ENCODE peak calls at places on chromosomes 3 and 15, in four cellular contexts. E, P, I and J are unnamed samples.
A peak's percentile ranks its signal among the peaks of the same experiment; 100 is the strongest.

GRCh38 chr3:128486692-128487537 is 6.1 kb downstream of the GATA2 start:
- DNase-seq in E (no peak), P (no peak), I (no peak), J (no peak)

GRCh38 chr3:127419641-127420354 is 132.0 kb upstream of the PRR20G start:
- DNase-seq in E (no peak), P (no peak), I (no peak), J (no peak)

GRCh38 chr3:100988080-100988479 is 5.1 kb downstream of the ABI3BP start:
- DNase-seq in E (no peak), P (no peak), I (no peak), J (no peak)

GRCh38 chr3:81245043-81245442 is 516.4 kb downstream of the GBE1 start:
- DNase-seq in E (no peak), P (no peak), I (no peak), J (no peak)

GRCh38 chr3:61783993-61784718 is 222.8 kb downstream of the PTPRG start:
- DNase-seq in E (no peak), P (no peak), I (no peak), J (no peak)

GRCh38 chr3:84439476-84439875 is 519.3 kb upstream of the CADM2 start:
- DNase-seq in E (no peak), P (no peak), I (no peak), J (no peak)

GRCh38 chr15:57377478-57377847 is 1.2 kb downstream of the CGNL1 start:
- DNase-seq in E (no peak), P (no peak), I (no peak), J (no peak)

GRCh38 chr15:78454992-78455391 is 17.0 kb downstream of the IREB2 start:
- DNase-seq in E (no peak), P (no peak), I (no peak), J (no peak)

GRCh38 chr3:187368765-187369450 is 723 bp downstream of the RTP4 start:
- DNase-seq in E (no peak), P (no peak), I (no peak), J (no peak)

GRCh38 chr3:16060358-16060852 is 114.1 kb upstream of the GALNT15 start:
- DNase-seq in E (no peak), P (peak; percentile 85), I (peak; percentile 95), J (peak; percentile 92)

GRCh38 chr3:89426060-89426459 is 318.6 kb downstream of the EPHA3 start:
- DNase-seq in E (no peak), P (no peak), I (no peak), J (no peak)

GRCh38 chr15:71151061-71151460 is 35.8 kb downstream of the THSD4 start:
- DNase-seq in E (no peak), P (no peak), I (no peak), J (no peak)

GRCh38 chr15:96416934-96417759 is 86.6 kb downstream of the NR2F2 start:
- DNase-seq in E (no peak), P (no peak), I (no peak), J (no peak)

GRCh38 chr15:60507596-60508424 is 28.9 kb upstream of the ICE2 start:
- DNase-seq in E (peak; percentile 50), P (peak; percentile 67), I (no peak), J (peak; percentile 44)

GRCh38 chr15:27771892-27772291 is 327.2 kb downstream of the OCA2 start:
- DNase-seq in E (no peak), P (no peak), I (no peak), J (no peak)

GRCh38 chr3:2268779-2269178 is 170.1 kb downstream of the CNTN4 start:
- DNase-seq in E (no peak), P (no peak), I (no peak), J (no peak)

GRCh38 chr3:8282541-8283165 is 219.0 kb upstream of the LMCD1 start:
- DNase-seq in E (no peak), P (no peak), I (no peak), J (no peak)

GRCh38 chr3:37053337-37053736 is 60.0 kb downstream of the MLH1 start:
- DNase-seq in E (no peak), P (no peak), I (no peak), J (no peak)

GRCh38 chr15:66006986-66007385 is 137.7 kb downstream of the RAB11A start:
- DNase-seq in E (no peak), P (no peak), I (no peak), J (no peak)

GRCh38 chr3:187211532-187212274 is 14.4 kb downstream of the RTP1 start:
- DNase-seq in E (no peak), P (no peak), I (no peak), J (no peak)

GRCh38 chr3:66110840-66111239 is 72.1 kb upstream of the MAGI1 start:
- DNase-seq in E (peak; percentile 20), P (no peak), I (no peak), J (no peak)

GRCh38 chr3:118772036-118773030 is 262.3 kb downstream of the IGSF11 start:
- DNase-seq in E (no peak), P (no peak), I (no peak), J (no peak)

GRCh38 chr3:137065381-137065780 is 107.6 kb downstream of the IL20RB start:
- DNase-seq in E (no peak), P (no peak), I (no peak), J (no peak)

GRCh38 chr3:137066092-137066491 is 108.3 kb downstream of the IL20RB start:
- DNase-seq in E (no peak), P (no peak), I (no peak), J (no peak)

GRCh38 chr3:137062250-137062649 is 104.5 kb downstream of the IL20RB start:
- DNase-seq in E (no peak), P (no peak), I (no peak), J (no peak)

DNA sequence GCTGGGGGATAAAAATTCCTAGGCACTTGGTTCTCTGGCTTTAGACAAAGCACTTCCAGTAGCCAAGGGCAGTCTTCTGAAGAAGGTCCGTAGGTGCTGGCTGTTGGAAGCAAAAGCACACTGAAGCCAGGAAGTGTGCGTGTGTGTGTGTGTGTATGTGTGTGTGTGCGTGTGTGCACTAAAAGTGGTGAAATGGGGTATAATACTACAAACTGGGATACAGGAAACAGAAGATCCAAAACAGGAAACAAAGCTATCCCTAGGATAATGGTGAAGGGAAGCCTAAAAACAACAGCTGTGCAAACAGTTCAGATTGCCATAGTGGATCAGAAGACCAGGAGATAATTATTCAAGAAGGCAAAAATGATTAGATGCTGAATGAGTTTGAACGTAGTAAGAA is 103.4 kb downstream of the IL20RB start:
- DNase-seq in E (no peak), P (no peak), I (no peak), J (no peak)
- H3K4me3 ChIP-seq in E (no peak overlapping the region), P (no peak overlapping the region), I (no peak overlapping the region), J (no peak overlapping the region)

GRCh38 chr3:125052671-125053303 is 3.0 kb downstream of the HEG1 start:
- DNase-seq in E (no peak), P (peak; percentile 80), I (no peak), J (no peak)
- H3K4me3 ChIP-seq in E (peak overlapping the region; percentile 85), P (peak overlapping the region; percentile 93), I (peak overlapping the region; percentile 94), J (no peak overlapping the region)

GRCh38 chr15:37096878-37097568 is 3.3 kb downstream of the MEIS2 start:
- DNase-seq in E (no peak), P (no peak), I (no peak), J (peak; percentile 74)

GRCh38 chr15:37095993-37096877 is 4.1 kb downstream of the MEIS2 start:
- DNase-seq in E (no peak), P (no peak), I (no peak), J (no peak)

GRCh38 chr15:37093480-37094410 is 6.6 kb downstream of the MEIS2 start:
- DNase-seq in E (no peak), P (no peak), I (no peak), J (no peak)

GRCh38 chr15:37095197-37095992 is 5.0 kb downstream of the MEIS2 start:
- DNase-seq in E (no peak), P (no peak), I (no peak), J (peak; percentile 78)

DNA sequence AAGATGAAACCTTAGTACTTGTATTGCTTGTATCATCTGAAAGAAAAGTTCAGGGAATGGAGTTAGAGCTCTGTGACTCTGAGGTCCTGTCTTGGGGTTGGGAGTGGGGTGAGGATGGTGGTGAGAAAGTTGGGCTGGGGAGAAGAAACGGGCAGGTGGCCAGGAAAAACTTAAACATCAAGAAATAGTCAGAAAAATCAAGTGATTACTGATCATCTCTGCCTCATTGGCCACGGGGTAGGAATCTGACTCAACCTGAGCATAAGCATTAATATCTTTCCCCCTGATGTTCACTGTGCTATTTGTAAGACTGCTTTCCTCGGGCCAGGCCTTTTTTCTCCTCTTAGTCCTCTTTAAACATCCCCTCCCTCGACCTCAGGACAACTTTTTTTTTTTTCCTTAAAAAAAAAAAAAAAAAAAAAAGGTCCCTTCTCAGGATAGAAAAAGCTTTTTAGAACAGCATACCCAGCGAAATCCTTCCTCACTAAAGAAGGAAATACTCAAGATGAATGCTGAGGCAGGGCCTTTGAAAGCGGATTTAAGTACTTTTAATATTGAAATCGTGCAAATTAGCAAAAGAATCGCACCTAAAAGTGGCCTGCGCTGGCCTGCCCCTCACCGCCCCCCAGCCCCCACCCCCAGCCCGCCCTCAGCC is 5.7 kb downstream of the MEIS2 start:
- DNase-seq in E (no peak), P (no peak), I (no peak), J (no peak)
- H3K4me3 ChIP-seq in E (peak overlapping the region; percentile 78), P (peak overlapping the region; percentile 81), I (peak overlapping the region; percentile 1), J (no peak overlapping the region)

GRCh38 chr15:73751481-73751880 is 1.7 kb downstream of the INSYN1 start:
- DNase-seq in E (no peak), P (no peak), I (no peak), J (no peak)
- H3K4me3 ChIP-seq in E (peak overlapping the region; percentile 69), P (peak overlapping the region; percentile 98), I (no peak overlapping the region), J (no peak overlapping the region)

DNA sequence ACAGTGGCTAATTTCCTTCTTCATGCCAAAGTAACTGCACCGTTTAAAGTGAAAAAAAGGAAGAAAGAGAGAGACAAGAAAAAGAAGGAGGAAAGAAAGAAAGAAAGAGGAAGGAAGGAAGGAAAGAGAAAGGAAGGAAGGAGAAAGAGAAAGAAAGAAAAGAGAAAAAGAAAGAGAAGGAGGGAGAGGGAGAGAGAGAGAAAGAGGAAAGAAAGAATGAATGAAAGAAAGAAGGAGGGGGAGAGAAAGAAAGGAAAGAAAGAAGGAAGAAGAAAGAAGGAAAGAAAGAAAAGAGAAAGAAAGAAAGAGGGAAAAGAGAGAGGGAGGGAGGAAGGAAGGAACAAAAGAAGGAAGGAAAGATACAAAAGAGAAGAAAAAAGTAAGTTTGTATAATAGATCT is 100.6 kb downstream of the GTPBP8 start:
- DNase-seq in E (no peak), P (no peak), I (no peak), J (no peak)
- H3K4me3 ChIP-seq in E (no peak overlapping the region), P (no peak overlapping the region), I (no peak overlapping the region), J (no peak overlapping the region)

GRCh38 chr3:114417265-114417664 is 123.4 kb downstream of the TIGIT start:
- DNase-seq in E (no peak), P (no peak), I (no peak), J (no peak)

GRCh38 chr3:114420072-114420471 is 126.2 kb downstream of the TIGIT start:
- DNase-seq in E (no peak), P (no peak), I (no peak), J (no peak)

GRCh38 chr3:114418107-114418506 is 124.3 kb downstream of the TIGIT start:
- DNase-seq in E (no peak), P (no peak), I (no peak), J (no peak)

GRCh38 chr3:114417682-114418081 is 123.9 kb downstream of the TIGIT start:
- DNase-seq in E (no peak), P (no peak), I (no peak), J (no peak)

GRCh38 chr3:114418724-114419543 is 125.1 kb downstream of the TIGIT start:
- DNase-seq in E (no peak), P (no peak), I (peak; percentile 45), J (no peak)
- H3K4me3 ChIP-seq in E (no peak overlapping the region), P (peak overlapping the region; percentile 48), I (no peak overlapping the region), J (no peak overlapping the region)